ENCODE peak calls at places on chromosomes 1 and 21, in nine cellular contexts. Q is AG20443; E is mesendoderm; L is HT-29; D is PC-9; I is stimulated activated CD8-positive, alpha-beta memory T cell treated with anti-CD3 and anti-CD28 coated beads, Interleukin-7, amount 100 ng/mL, for 1 hour; K is CD8-positive, alpha-beta T cell; G is RWPE2; U is SJSA1. M is an unnamed sample.
A peak's percentile ranks its signal among the peaks of the same experiment; 100 is the strongest.

GRCh38 chr1:11690669-11691301 is 725 bp upstream of the DRAXIN start:
- DNase-seq in E (peak; percentile 71), Q (no peak), U (no peak), G (no peak), I (no peak), L (no peak), D (no peak), K (no peak), M (no peak)

GRCh38 chr21:36297938-36298572 is 21.9 kb upstream of the MORC3 start:
- DNase-seq in I (peak; percentile 42), Q (peak; percentile 85), L (peak; percentile 78), G (no peak), E (no peak), K (peak; percentile 71), D (peak; percentile 69), U (no peak), M (peak; percentile 86)

GRCh38 chr1:86965827-86966182 is 51.4 kb downstream of the HS2ST1 start:
- DNase-seq in I (no peak), Q (no peak), G (no peak), E (no peak), K (no peak), U (no peak), D (no peak), L (no peak), M (no peak)

GRCh38 chr1:197799271-197799670 is 24.0 kb upstream of the DENND1B start:
- DNase-seq in G (no peak), I (no peak), U (peak; percentile 62), Q (peak; percentile 73), K (no peak), D (no peak), E (peak; percentile 68), L (no peak), M (no peak)

GRCh38 chr1:225437710-225438437 is 10.0 kb upstream of the LBR start:
- DNase-seq in G (no peak), L (peak; percentile 45), Q (peak; percentile 39), K (no peak), U (no peak), D (no peak), I (no peak), E (peak; percentile 66), M (no peak)

GRCh38 chr1:178644308-178645120 is 80.5 kb upstream of the RALGPS2 start:
- DNase-seq in U (no peak), Q (no peak), E (no peak), L (peak; percentile 47), K (no peak), I (no peak), D (peak; percentile 80), G (no peak), M (no peak)

GRCh38 chr1:15139654-15140350 is 13.7 kb upstream of the TMEM51 start:
- DNase-seq in D (peak; percentile 84), G (no peak), I (no peak), K (no peak), E (peak; percentile 98), U (no peak), Q (no peak), L (no peak), M (no peak)

GRCh38 chr1:160093069-160093395 is 5.4 kb downstream of the IGSF8 start:
- DNase-seq in U (no peak), K (no peak), G (no peak), I (no peak), D (no peak), L (no peak), E (no peak), Q (no peak), M (no peak)

GRCh38 chr1:232274236-232274855 is 355.6 kb downstream of the SIPA1L2 start:
- DNase-seq in E (peak; percentile 62), Q (peak; percentile 23), D (no peak), I (no peak), L (no peak), G (no peak), U (no peak), K (no peak), M (no peak)

GRCh38 chr1:199272690-199273089 is 633.9 kb downstream of the PTPRC start:
- DNase-seq in D (peak; percentile 96), L (peak; percentile 78), K (no peak), I (no peak), U (peak; percentile 92), G (peak; percentile 89), E (peak; percentile 89), Q (peak; percentile 89), M (no peak)

GRCh38 chr1:100328133-100328532 is 24.2 kb upstream of the CDC14A start:
- DNase-seq in K (no peak), U (no peak), L (no peak), G (no peak), I (no peak), E (no peak), D (no peak), Q (no peak), M (no peak)

GRCh38 chr1:90045853-90046563 is 51.1 kb downstream of the ZNF326 start:
- DNase-seq in E (peak; percentile 54), U (no peak), K (no peak), L (peak; percentile 55), G (no peak), I (no peak), Q (peak; percentile 42), D (no peak), M (no peak)

GRCh38 chr21:34122047-34122446 is 48.7 kb downstream of the MRPS6 start:
- DNase-seq in K (no peak), D (no peak), E (no peak), G (no peak), Q (no peak), I (no peak), U (no peak), L (peak; percentile 18), M (no peak)

GRCh38 chr1:9340172-9340854 is 47.6 kb downstream of the SPSB1 start:
- DNase-seq in D (no peak), G (no peak), L (no peak), I (no peak), E (no peak), U (no peak), K (no peak), Q (no peak), M (no peak)

GRCh38 chr1:246587606-246588005 is 21.4 kb downstream of the CNST start:
- DNase-seq in I (no peak), E (no peak), G (no peak), Q (peak; percentile 34), L (no peak), D (no peak), K (no peak), U (no peak), M (no peak)

GRCh38 chr21:21232320-21232719 is 234.1 kb downstream of the NCAM2 start:
- DNase-seq in I (no peak), E (peak; percentile 31), Q (peak; percentile 18), U (no peak), L (peak; percentile 13), G (no peak), K (no peak), D (no peak), M (no peak)

GRCh38 chr21:22904385-22904784 is 1906.2 kb downstream of the NCAM2 start:
- DNase-seq in E (no peak), G (no peak), K (no peak), I (no peak), D (no peak), U (no peak), Q (no peak), L (no peak), M (no peak)

GRCh38 chr1:244099258-244099930 is 48.3 kb downstream of the ZBTB18 start:
- DNase-seq in I (no peak), G (no peak), K (no peak), E (no peak), Q (no peak), D (no peak), U (no peak), L (no peak), M (no peak)

GRCh38 chr1:58779837-58780585 is 3.8 kb downstream of the JUN start:
- DNase-seq in U (peak; percentile 57), G (peak; percentile 58), K (no peak), L (peak; percentile 94), Q (peak; percentile 41), E (peak; percentile 55), I (no peak), D (peak; percentile 88), M (peak; percentile 29)

GRCh38 chr1:161382214-161383019 is 14.7 kb upstream of the CFAP126 start:
- DNase-seq in I (no peak), U (no peak), Q (peak; percentile 56), K (no peak), L (peak; percentile 56), E (peak; percentile 63), D (peak; percentile 78), G (no peak), M (no peak)

GRCh38 chr1:173062156-173062938 is 11.6 kb upstream of the TNFSF18 start:
- DNase-seq in I (no peak), K (no peak), L (peak; percentile 70), G (peak; percentile 62), Q (peak; percentile 16), E (no peak), D (peak; percentile 96), U (peak; percentile 61), M (no peak)

GRCh38 chr1:41765109-41765655 is 153.5 kb downstream of the HIVEP3 start:
- DNase-seq in I (no peak), K (no peak), D (no peak), E (no peak), Q (no peak), L (no peak), U (no peak), G (no peak), M (no peak)

GRCh38 chr1:237736372-237737029 is 154.2 kb downstream of the ZP4 start:
- DNase-seq in K (no peak), I (no peak), L (no peak), Q (no peak), D (no peak), U (no peak), G (no peak), E (peak; percentile 80), M (no peak)

GRCh38 chr1:18234790-18235242 is 127.2 kb downstream of the IGSF21 start:
- DNase-seq in Q (peak; percentile 77), E (peak; percentile 93), U (peak; percentile 48), G (no peak), L (peak; percentile 87), D (no peak), K (no peak), I (no peak), M (no peak)